ENCODE peak calls at places on chromosome 14, in four cellular contexts. R is A549, Q is tibial nerve, L is AG04450. M is an unnamed sample.

GRCh38 chr14:100914597-100915021 is 11.1 kb upstream of the RTL1 start:
- DNase-seq in R (no peak), Q (no peak), L (peak), M (peak)

GRCh38 chr14:74478996-74479635 is 14.0 kb downstream of the NPC2 start:
- DNase-seq in R (peak), Q (no peak), L (no peak), M (no peak)

GRCh38 chr14:96735509-96735908 is 61.7 kb upstream of the VRK1 start:
- DNase-seq in R (no peak), Q (no peak), L (no peak), M (no peak)

GRCh38 chr14:23034498-23035302 is at the start of gene PSMB5:
- DNase-seq in R (peak), Q (peak), L (peak), M (peak)

GRCh38 chr14:38900887-38901286 is 202.1 kb downstream of the SEC23A start:
- DNase-seq in R (no peak), Q (no peak), L (no peak), M (no peak)

GRCh38 chr14:92397140-92397815 is 74.3 kb downstream of the SLC24A4 start:
- DNase-seq in R (peak), Q (no peak), L (no peak), M (peak)

GRCh38 chr14:100692859-100693558 is 33.7 kb upstream of the DLK1 start:
- DNase-seq in R (peak), Q (no peak), L (peak), M (peak)

GRCh38 chr14:75630695-75631452 is 29.8 kb downstream of the ERG28 start:
- DNase-seq in R (no peak), Q (no peak), L (no peak), M (no peak)

GRCh38 chr14:36151335-36151734 is 25.2 kb downstream of the PTCSC3 start:
- DNase-seq in R (no peak), Q (no peak), L (no peak), M (no peak)

GRCh38 chr14:77491056-77491455 is 7.6 kb downstream of the ISM2 start:
- DNase-seq in R (no peak), Q (no peak), L (no peak), M (no peak)

GRCh38 chr14:75002392-75003249 is at the start of gene EIF2B2:
- DNase-seq in R (peak), Q (peak), L (peak), M (peak)

GRCh38 chr14:94462219-94462551 is 9.6 kb upstream of the SERPINA11 start:
- DNase-seq in R (no peak), Q (no peak), L (no peak), M (no peak)

GRCh38 chr14:21714318-21714929 is 40.8 kb upstream of the OR4E1 start:
- DNase-seq in R (no peak), Q (no peak), L (no peak), M (no peak)

GRCh38 chr14:103372017-103372416 is 13.2 kb upstream of the MARK3 start:
- DNase-seq in R (peak), Q (no peak), L (no peak), M (no peak)
- H3K27ac ChIP-seq in R (peak), Q (no peak), L (no peak), M (peak)

DNA sequence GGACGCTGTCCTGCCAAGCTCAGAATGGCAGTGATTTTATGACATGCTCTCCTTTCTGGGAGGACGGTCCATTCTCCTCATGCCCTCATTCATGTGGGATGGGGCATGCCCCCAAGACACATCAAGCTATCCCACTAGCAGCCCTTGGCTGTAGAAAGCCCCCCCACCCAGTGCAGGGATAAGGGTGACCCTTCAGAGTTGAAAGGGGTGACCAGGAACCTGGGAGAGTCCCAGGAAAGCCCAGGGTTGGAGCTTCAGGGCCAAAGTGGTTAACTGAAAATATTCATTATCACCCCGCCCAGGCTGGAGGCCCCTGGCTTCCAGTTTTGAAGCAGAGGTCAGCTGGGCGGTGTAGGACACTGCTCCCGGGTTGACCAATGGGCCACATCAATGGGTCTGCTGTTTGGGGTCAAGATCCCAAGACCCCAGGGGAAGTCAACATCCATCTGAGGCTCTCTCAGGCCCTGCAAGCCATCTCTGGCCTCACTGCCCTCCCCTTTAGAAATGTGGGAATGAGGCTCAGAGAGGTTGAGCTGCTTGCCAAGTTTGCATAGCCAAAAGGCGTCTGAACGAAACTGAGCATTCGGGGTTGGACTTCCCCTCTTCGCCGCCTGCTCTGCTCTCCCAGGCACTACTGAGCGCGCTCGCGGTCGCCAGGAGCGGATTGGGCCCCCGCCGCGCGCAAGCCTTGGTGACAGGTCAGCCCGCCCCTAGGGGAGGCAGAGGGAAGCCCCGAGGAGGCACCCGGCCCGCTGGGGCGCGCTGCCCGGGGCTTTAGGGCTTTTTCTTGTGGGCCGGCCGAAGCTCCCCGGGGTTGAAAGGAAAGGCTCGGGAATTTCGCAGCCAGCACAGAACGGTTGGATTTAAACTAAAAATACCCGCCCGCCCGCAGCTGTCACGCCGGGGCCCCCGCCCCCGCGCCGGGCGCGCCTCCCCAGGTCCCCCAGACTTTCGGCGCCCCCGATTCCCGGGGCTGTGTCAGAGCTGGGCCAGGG is 630 bp downstream of the SYNE3 start:
- DNase-seq in R (peak), Q (peak), L (no peak), M (no peak)
- H3K27ac ChIP-seq in R (peak), Q (peak), L (no peak), M (peak)

GRCh38 chr14:53571990-53572389 is 384.6 kb downstream of the BMP4 start:
- DNase-seq in R (no peak), Q (no peak), L (peak), M (no peak)

GRCh38 chr14:53567236-53567785 is 389.3 kb downstream of the BMP4 start:
- DNase-seq in R (no peak), Q (no peak), L (no peak), M (peak)

GRCh38 chr14:53569471-53569870 is 387.2 kb downstream of the BMP4 start:
- DNase-seq in R (no peak), Q (no peak), L (no peak), M (no peak)

GRCh38 chr14:53571589-53571988 is 385.0 kb downstream of the BMP4 start:
- DNase-seq in R (no peak), Q (no peak), L (no peak), M (no peak)

GRCh38 chr14:53570411-53571387 is 385.9 kb downstream of the BMP4 start:
- DNase-seq in R (no peak), Q (no peak), L (no peak), M (no peak)
- H3K27ac ChIP-seq in R (no peak), Q (no peak), L (no peak), M (no peak)

GRCh38 chr14:84998216-84998615 is 531.7 kb upstream of the FLRT2 start:
- DNase-seq in R (no peak), Q (no peak), L (no peak), M (no peak)
- H3K27ac ChIP-seq in R (no peak), Q (no peak), L (no peak), M (no peak)

GRCh38 chr14:71552809-71553208 is 379.4 kb upstream of the RGS6 start:
- DNase-seq in R (no peak), Q (no peak), L (no peak), M (no peak)
- H3K27ac ChIP-seq in R (no peak), Q (no peak), L (no peak), M (no peak)

GRCh38 chr14:91281346-91281745 is 36.8 kb upstream of the GPR68 start:
- DNase-seq in R (no peak), Q (no peak), L (no peak), M (no peak)

GRCh38 chr14:91284146-91284790 is 39.8 kb upstream of the GPR68 start:
- DNase-seq in R (no peak), Q (no peak), L (peak), M (no peak)

GRCh38 chr14:91282954-91283645 is 38.6 kb upstream of the GPR68 start:
- DNase-seq in R (no peak), Q (no peak), L (no peak), M (no peak)

GRCh38 chr14:91284791-91285548 is 40.5 kb upstream of the GPR68 start:
- DNase-seq in R (no peak), Q (no peak), L (no peak), M (no peak)

DNA sequence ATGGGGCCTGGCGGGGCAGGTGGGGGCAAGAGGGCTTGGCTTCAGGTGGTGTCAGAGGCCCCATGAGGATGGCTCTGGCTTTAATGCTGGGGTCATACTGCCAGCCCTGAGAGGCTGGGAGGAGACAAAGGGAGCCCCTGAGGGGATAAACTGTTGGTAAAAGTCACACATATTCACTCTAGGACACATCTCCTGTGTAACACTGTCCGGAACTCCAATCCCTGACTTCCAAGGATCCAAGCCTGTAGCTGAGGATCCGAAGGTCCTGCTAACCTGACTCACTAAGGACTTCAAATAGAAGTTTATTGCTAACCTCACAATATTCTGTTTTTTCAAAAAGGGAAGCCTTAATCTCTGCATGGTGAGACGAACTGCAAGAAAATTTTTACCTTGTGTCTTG is 39.2 kb upstream of the GPR68 start:
- DNase-seq in R (no peak), Q (no peak), L (no peak), M (no peak)
- H3K27ac ChIP-seq in R (no peak), Q (no peak), L (no peak), M (peak)